ENCODE peak calls at places on chromosome 19, in ten cellular contexts. One of them, this sample, is unnamed.

GRCh38 chr19:3526507-3527244 is 12.3 kb upstream of the TEKTIP1 start:
- DNase-seq in heart right ventricle: no peak
- DNase-seq in PC-3: no peak
- DNase-seq in adrenal gland: no peak
- DNase-seq in brain microvascular endothelial cell: no peak
- DNase-seq in ascending aorta: no peak
- DNase-seq in uterus: no peak
- DNase-seq in CD8-positive, alpha-beta memory T cell: no peak
- DNase-seq in tibial nerve: no peak
- DNase-seq in tibial artery: no peak
- DNase-seq in this sample: no peak

GRCh38 chr19:10603873-10604459 is 16.9 kb upstream of the AP1M2 start:
- DNase-seq in adrenal gland: no peak
- DNase-seq in CD8-positive, alpha-beta memory T cell: peak; percentile 74
- DNase-seq in PC-3: no peak
- DNase-seq in ascending aorta: no peak
- DNase-seq in tibial nerve: peak; percentile 33
- DNase-seq in uterus: no peak
- DNase-seq in brain microvascular endothelial cell: peak; percentile 37
- DNase-seq in tibial artery: peak; percentile 36
- DNase-seq in heart right ventricle: no peak
- DNase-seq in this sample: no peak

GRCh38 chr19:31960474-31960873 is 384.9 kb upstream of the ZNF507 start:
- DNase-seq in uterus: no peak
- DNase-seq in adrenal gland: no peak
- DNase-seq in PC-3: no peak
- DNase-seq in CD8-positive, alpha-beta memory T cell: no peak
- DNase-seq in tibial nerve: no peak
- DNase-seq in ascending aorta: no peak
- DNase-seq in tibial artery: no peak
- DNase-seq in brain microvascular endothelial cell: no peak
- DNase-seq in heart right ventricle: no peak
- DNase-seq in this sample: no peak

GRCh38 chr19:35202722-35203674 is 25.5 kb downstream of the FAM187B start:
- DNase-seq in PC-3: no peak
- DNase-seq in CD8-positive, alpha-beta memory T cell: no peak
- DNase-seq in tibial nerve: no peak
- DNase-seq in heart right ventricle: no peak
- DNase-seq in tibial artery: no peak
- DNase-seq in uterus: no peak
- DNase-seq in adrenal gland: peak; percentile 15
- DNase-seq in ascending aorta: no peak
- DNase-seq in brain microvascular endothelial cell: no peak
- DNase-seq in this sample: no peak

GRCh38 chr19:37973666-37974065 is 66.7 kb downstream of the SIPA1L3 start:
- DNase-seq in CD8-positive, alpha-beta memory T cell: no peak
- DNase-seq in uterus: no peak
- DNase-seq in tibial artery: no peak
- DNase-seq in heart right ventricle: no peak
- DNase-seq in adrenal gland: no peak
- DNase-seq in brain microvascular endothelial cell: no peak
- DNase-seq in tibial nerve: no peak
- DNase-seq in ascending aorta: no peak
- DNase-seq in PC-3: no peak
- DNase-seq in this sample: no peak

GRCh38 chr19:1624458-1624857 is 19.2 kb upstream of the UQCR11 start:
- DNase-seq in uterus: peak; percentile 32
- DNase-seq in tibial nerve: peak; percentile 39
- DNase-seq in heart right ventricle: peak; percentile 48
- DNase-seq in ascending aorta: no peak
- DNase-seq in CD8-positive, alpha-beta memory T cell: peak; percentile 54
- DNase-seq in brain microvascular endothelial cell: peak; percentile 25
- DNase-seq in tibial artery: peak; percentile 53
- DNase-seq in adrenal gland: peak; percentile 70
- DNase-seq in PC-3: peak; percentile 35
- DNase-seq in this sample: peak; percentile 29

GRCh38 chr19:6034512-6034911 is 56.6 kb upstream of the RANBP3 start:
- DNase-seq in PC-3: no peak
- DNase-seq in tibial nerve: no peak
- DNase-seq in heart right ventricle: no peak
- DNase-seq in brain microvascular endothelial cell: no peak
- DNase-seq in adrenal gland: peak; percentile 6
- DNase-seq in ascending aorta: no peak
- DNase-seq in tibial artery: no peak
- DNase-seq in CD8-positive, alpha-beta memory T cell: no peak
- DNase-seq in uterus: no peak
- DNase-seq in this sample: no peak

GRCh38 chr19:45670670-45671453 is 2.8 kb downstream of the GIPR start:
- DNase-seq in uterus: peak; percentile 33
- DNase-seq in CD8-positive, alpha-beta memory T cell: peak; percentile 41
- DNase-seq in brain microvascular endothelial cell: peak; percentile 68
- DNase-seq in PC-3: peak; percentile 71
- DNase-seq in tibial nerve: no peak
- DNase-seq in tibial artery: no peak
- DNase-seq in heart right ventricle: peak; percentile 48
- DNase-seq in ascending aorta: no peak
- DNase-seq in adrenal gland: peak; percentile 75
- DNase-seq in this sample: peak; percentile 73

GRCh38 chr19:48624791-48625723 is 5.8 kb downstream of the SPHK2 start:
- DNase-seq in tibial artery: no peak
- DNase-seq in ascending aorta: no peak
- DNase-seq in adrenal gland: no peak
- DNase-seq in PC-3: no peak
- DNase-seq in CD8-positive, alpha-beta memory T cell: no peak
- DNase-seq in heart right ventricle: no peak
- DNase-seq in tibial nerve: no peak
- DNase-seq in brain microvascular endothelial cell: no peak
- DNase-seq in uterus: no peak
- DNase-seq in this sample: no peak

GRCh38 chr19:43820098-43820860 is 6.8 kb upstream of the ZNF283 start:
- DNase-seq in brain microvascular endothelial cell: peak; percentile 27
- DNase-seq in adrenal gland: peak; percentile 61
- DNase-seq in uterus: peak; percentile 20
- DNase-seq in CD8-positive, alpha-beta memory T cell: peak; percentile 16
- DNase-seq in heart right ventricle: peak; percentile 52
- DNase-seq in ascending aorta: no peak
- DNase-seq in PC-3: no peak
- DNase-seq in tibial artery: no peak
- DNase-seq in tibial nerve: no peak
- DNase-seq in this sample: no peak

GRCh38 chr19:16904599-16904998 is 15.8 kb downstream of the F2RL3 start:
- DNase-seq in brain microvascular endothelial cell: no peak
- DNase-seq in uterus: no peak
- DNase-seq in PC-3: no peak
- DNase-seq in tibial artery: no peak
- DNase-seq in heart right ventricle: no peak
- DNase-seq in CD8-positive, alpha-beta memory T cell: no peak
- DNase-seq in adrenal gland: no peak
- DNase-seq in tibial nerve: no peak
- DNase-seq in ascending aorta: no peak
- DNase-seq in this sample: no peak

DNA sequence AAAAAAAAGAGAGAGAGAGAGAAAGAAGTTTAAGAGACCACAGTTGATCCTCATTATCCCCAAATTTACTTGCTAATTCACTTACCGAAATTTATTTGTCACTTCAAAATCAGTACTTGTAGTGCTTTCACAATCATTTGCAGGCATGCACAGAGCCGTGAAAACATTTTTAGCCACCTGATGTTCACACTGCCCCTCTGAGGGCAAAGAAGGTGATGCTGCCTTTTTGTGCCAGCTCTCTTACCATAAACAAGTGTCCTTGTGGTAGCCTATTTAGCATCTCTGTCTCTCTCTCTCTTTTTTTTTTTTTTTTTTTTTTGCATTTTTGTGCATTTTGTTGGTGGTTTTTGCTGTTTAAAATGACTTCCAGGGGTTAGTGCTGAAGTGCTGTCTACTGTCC is 24.0 kb upstream of the CASP14 start:
- DNase-seq in adrenal gland: no peak
- DNase-seq in heart right ventricle: no peak
- DNase-seq in tibial artery: no peak
- DNase-seq in CD8-positive, alpha-beta memory T cell: no peak
- DNase-seq in PC-3: peak; percentile 53
- DNase-seq in uterus: no peak
- DNase-seq in tibial nerve: no peak
- DNase-seq in ascending aorta: no peak
- DNase-seq in brain microvascular endothelial cell: no peak
- DNase-seq in this sample: no peak
- H3K27me3 ChIP-seq in adrenal gland: peaks cover 14% of the 10 kb centered on the region
- H3K27me3 ChIP-seq in heart right ventricle: peaks cover 22% of the 10 kb centered on the region
- H3K27me3 ChIP-seq in tibial artery: no peaks in the 10 kb centered on the region
- H3K27me3 ChIP-seq in CD8-positive, alpha-beta memory T cell: no peaks in the 10 kb centered on the region
- H3K27me3 ChIP-seq in PC-3: no peaks in the 10 kb centered on the region
- H3K27me3 ChIP-seq in uterus: no peaks in the 10 kb centered on the region
- H3K27me3 ChIP-seq in tibial nerve: peaks cover 9% of the 10 kb centered on the region
- H3K27me3 ChIP-seq in ascending aorta: peaks cover 3% of the 10 kb centered on the region
- H3K27me3 ChIP-seq in brain microvascular endothelial cell: no peaks in the 10 kb centered on the region
- H3K27me3 ChIP-seq in this sample: no peaks in the 10 kb centered on the region

DNA sequence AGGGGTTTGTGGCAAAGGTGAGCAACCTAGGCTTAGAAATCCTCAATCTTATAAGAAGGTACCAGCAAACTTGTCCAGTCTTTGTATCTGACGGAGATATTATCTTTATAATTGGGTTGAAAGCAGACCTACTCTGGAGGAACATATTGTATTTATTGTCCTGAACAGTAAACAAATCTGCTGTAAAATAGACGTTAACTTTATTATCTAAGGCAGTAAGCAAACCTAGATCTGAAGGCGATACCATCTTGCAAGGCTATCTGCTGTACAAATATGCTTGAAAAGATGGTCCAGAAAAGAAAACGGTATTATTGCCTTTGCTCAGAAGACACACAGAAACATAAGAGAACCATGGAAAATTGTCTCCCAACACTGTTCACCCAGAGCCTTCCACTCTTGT is 3.8 kb upstream of the KLK2 start:
- DNase-seq in ascending aorta: no peak
- DNase-seq in adrenal gland: no peak
- DNase-seq in PC-3: no peak
- DNase-seq in tibial nerve: no peak
- DNase-seq in tibial artery: no peak
- DNase-seq in brain microvascular endothelial cell: no peak
- DNase-seq in uterus: no peak
- DNase-seq in CD8-positive, alpha-beta memory T cell: no peak
- DNase-seq in heart right ventricle: no peak
- DNase-seq in this sample: no peak
- H3K27me3 ChIP-seq in ascending aorta: no peaks in the 10 kb centered on the region
- H3K27me3 ChIP-seq in adrenal gland: no peaks in the 10 kb centered on the region
- H3K27me3 ChIP-seq in PC-3: peaks cover 97% of the 10 kb centered on the region
- H3K27me3 ChIP-seq in tibial nerve: no peaks in the 10 kb centered on the region
- H3K27me3 ChIP-seq in tibial artery: no peaks in the 10 kb centered on the region
- H3K27me3 ChIP-seq in brain microvascular endothelial cell: no peaks in the 10 kb centered on the region
- H3K27me3 ChIP-seq in uterus: no peaks in the 10 kb centered on the region
- H3K27me3 ChIP-seq in CD8-positive, alpha-beta memory T cell: no peaks in the 10 kb centered on the region
- H3K27me3 ChIP-seq in heart right ventricle: peaks cover 31% of the 10 kb centered on the region
- H3K27me3 ChIP-seq in this sample: no peaks in the 10 kb centered on the region

DNA sequence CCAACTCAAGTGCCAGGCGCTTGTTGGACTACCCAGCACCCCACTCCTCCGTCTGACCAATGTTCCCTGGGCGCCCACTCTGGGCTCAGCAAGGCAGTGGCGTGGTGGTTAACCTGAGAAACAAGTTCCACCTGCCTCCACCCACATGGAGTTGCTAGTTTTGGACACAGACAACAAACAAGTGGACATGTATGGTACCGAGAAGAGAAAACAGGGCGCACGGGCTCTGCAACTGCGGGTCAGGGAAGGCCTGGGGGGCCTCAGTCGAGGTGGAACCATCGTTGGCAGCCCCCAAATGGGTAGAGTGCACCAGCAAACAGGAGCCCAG is 2.5 kb downstream of the MIER2 start:
- DNase-seq in tibial artery: no peak
- DNase-seq in uterus: no peak
- DNase-seq in PC-3: peak; percentile 1
- DNase-seq in tibial nerve: no peak
- DNase-seq in ascending aorta: no peak
- DNase-seq in heart right ventricle: no peak
- DNase-seq in CD8-positive, alpha-beta memory T cell: no peak
- DNase-seq in brain microvascular endothelial cell: no peak
- DNase-seq in adrenal gland: no peak
- DNase-seq in this sample: no peak
- H3K27me3 ChIP-seq in tibial artery: no peaks in the 10 kb centered on the region
- H3K27me3 ChIP-seq in uterus: no peaks in the 10 kb centered on the region
- H3K27me3 ChIP-seq in PC-3: no peaks in the 10 kb centered on the region
- H3K27me3 ChIP-seq in tibial nerve: no peaks in the 10 kb centered on the region
- H3K27me3 ChIP-seq in ascending aorta: no peaks in the 10 kb centered on the region
- H3K27me3 ChIP-seq in heart right ventricle: no peaks in the 10 kb centered on the region
- H3K27me3 ChIP-seq in CD8-positive, alpha-beta memory T cell: no peaks in the 10 kb centered on the region
- H3K27me3 ChIP-seq in brain microvascular endothelial cell: no peaks in the 10 kb centered on the region
- H3K27me3 ChIP-seq in adrenal gland: no peaks in the 10 kb centered on the region
- H3K27me3 ChIP-seq in this sample: no peaks in the 10 kb centered on the region

DNA sequence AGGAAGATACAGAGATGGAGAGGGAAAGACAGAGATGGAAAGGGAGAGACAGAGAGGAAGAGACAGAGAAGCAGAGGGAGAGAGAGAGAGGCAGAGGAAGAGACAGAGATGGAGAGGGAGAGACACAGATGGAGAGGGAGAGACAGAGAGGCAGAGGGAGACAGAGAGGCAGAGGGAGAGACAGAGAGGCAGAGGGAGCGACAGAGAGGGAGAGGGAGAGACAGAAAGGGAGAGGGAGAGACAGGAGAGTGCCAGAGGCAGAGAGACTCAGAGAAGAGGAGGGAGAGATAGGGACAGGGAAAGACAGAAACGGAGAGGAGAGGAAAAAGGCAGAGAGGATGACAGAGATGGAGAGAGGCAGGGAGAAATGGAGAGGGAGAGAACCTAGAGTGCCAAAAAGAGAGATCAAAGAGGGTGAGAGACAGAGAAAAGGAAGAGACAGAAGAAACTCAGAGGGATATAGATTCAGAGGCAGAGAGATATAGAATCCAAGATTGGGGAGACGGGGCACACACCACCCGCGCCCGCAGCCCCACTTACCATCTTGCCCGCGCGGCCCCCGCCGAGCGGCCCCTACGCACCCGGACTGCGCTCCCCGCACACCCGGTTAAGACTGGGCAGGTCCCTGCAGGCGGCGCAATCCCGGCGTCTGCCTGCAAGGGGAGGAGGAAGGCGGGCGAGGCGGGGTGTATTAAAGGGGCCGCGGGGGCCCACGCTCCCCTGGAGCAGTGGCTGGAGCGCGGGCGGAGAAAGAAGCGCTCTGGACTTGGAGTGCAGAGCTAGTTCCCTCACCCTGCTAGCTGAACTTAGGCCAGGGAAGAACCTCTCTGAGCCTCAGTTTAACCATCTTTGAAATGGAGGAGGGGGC is 10.7 kb downstream of the TM6SF2 start:
- DNase-seq in uterus: no peak
- DNase-seq in PC-3: no peak
- DNase-seq in ascending aorta: no peak
- DNase-seq in brain microvascular endothelial cell: no peak
- DNase-seq in adrenal gland: no peak
- DNase-seq in CD8-positive, alpha-beta memory T cell: no peak
- DNase-seq in heart right ventricle: no peak
- DNase-seq in tibial artery: no peak
- DNase-seq in tibial nerve: no peak
- DNase-seq in this sample: no peak
- H3K27me3 ChIP-seq in uterus: no peaks in the 10 kb centered on the region
- H3K27me3 ChIP-seq in PC-3: peaks cover 14% of the 10 kb centered on the region
- H3K27me3 ChIP-seq in ascending aorta: peaks cover 5% of the 10 kb centered on the region
- H3K27me3 ChIP-seq in brain microvascular endothelial cell: peaks cover 22% of the 10 kb centered on the region
- H3K27me3 ChIP-seq in adrenal gland: peaks cover 8% of the 10 kb centered on the region
- H3K27me3 ChIP-seq in CD8-positive, alpha-beta memory T cell: peaks cover 11% of the 10 kb centered on the region
- H3K27me3 ChIP-seq in heart right ventricle: peaks cover 56% of the 10 kb centered on the region
- H3K27me3 ChIP-seq in tibial artery: no peaks in the 10 kb centered on the region
- H3K27me3 ChIP-seq in tibial nerve: peaks cover 43% of the 10 kb centered on the region
- H3K27me3 ChIP-seq in this sample: peaks cover 23% of the 10 kb centered on the region